ENCODE peak calls at places on chromosome 20, in six cellular contexts. T, S, P, B, G and W are unnamed samples.

GRCh38 chr20:48283470-48284110 is 498.3 kb upstream of the SULF2 start:
- DNase-seq in T (peak), S (no peak), P (no peak), B (no peak), G (no peak), W (no peak)

GRCh38 chr20:37302981-37303380 is 13.5 kb downstream of the MANBAL start:
- DNase-seq in T (no peak), S (no peak), P (no peak), B (no peak), G (peak), W (no peak)

GRCh38 chr20:34705383-34706021 is 1.4 kb downstream of the TP53INP2 start:
- DNase-seq in T (peak), S (peak), P (no peak), B (no peak), G (peak), W (peak)

GRCh38 chr20:35773154-35773751 is 1.4 kb downstream of the PHF20 start:
- DNase-seq in T (peak), S (peak), P (no peak), B (no peak), G (peak), W (no peak)

GRCh38 chr20:51457281-51457932 is 85.1 kb downstream of the NFATC2 start:
- DNase-seq in T (peak), S (peak), P (no peak), B (no peak), G (no peak), W (no peak)

GRCh38 chr20:61186771-61187170 is 65.3 kb upstream of the CDH4 start:
- DNase-seq in T (peak), S (peak), P (no peak), B (no peak), G (peak), W (no peak)

GRCh38 chr20:17529586-17529985 is 1.6 kb downstream of the BFSP1 start:
- DNase-seq in T (no peak), S (no peak), P (no peak), B (no peak), G (no peak), W (no peak)

GRCh38 chr20:6489361-6490154 is 277.9 kb upstream of the BMP2 start:
- DNase-seq in T (no peak), S (peak), P (no peak), B (no peak), G (peak), W (no peak)

GRCh38 chr20:37749185-37749584 is 55.4 kb downstream of the CTNNBL1 start:
- DNase-seq in T (no peak), S (no peak), P (no peak), B (no peak), G (no peak), W (no peak)

GRCh38 chr20:64261138-64261537 is 5.6 kb downstream of the PCMTD2 start:
- DNase-seq in T (peak), S (peak), P (no peak), B (no peak), G (peak), W (no peak)

GRCh38 chr20:5630071-5630470 is 120.1 kb upstream of the SHLD1 start:
- DNase-seq in T (no peak), S (no peak), P (no peak), B (no peak), G (no peak), W (no peak)

GRCh38 chr20:6157345-6157744 is 34.5 kb upstream of the FERMT1 start:
- DNase-seq in T (peak), S (no peak), P (no peak), B (no peak), G (no peak), W (no peak)

GRCh38 chr20:16260911-16261310 is 312.3 kb downstream of the KIF16B start:
- DNase-seq in T (no peak), S (no peak), P (no peak), B (no peak), G (no peak), W (no peak)

GRCh38 chr20:10721112-10721896 is 47.5 kb upstream of the JAG1 start:
- DNase-seq in T (peak), S (no peak), P (no peak), B (no peak), G (no peak), W (no peak)

GRCh38 chr20:24588047-24588635 is 118.7 kb downstream of the SYNDIG1 start:
- DNase-seq in T (no peak), S (no peak), P (no peak), B (no peak), G (no peak), W (no peak)

GRCh38 chr20:48314925-48315592 is 512.7 kb downstream of the PREX1 start:
- DNase-seq in T (no peak), S (no peak), P (no peak), B (no peak), G (no peak), W (no peak)

GRCh38 chr20:1371235-1371782 is 21.5 kb downstream of the FKBP1A start:
- DNase-seq in T (no peak), S (no peak), P (no peak), B (no peak), G (no peak), W (no peak)

GRCh38 chr20:60921021-60921622 is 330.9 kb upstream of the CDH4 start:
- DNase-seq in T (peak), S (no peak), P (no peak), B (no peak), G (peak), W (peak)

GRCh38 chr20:2430538-2430937 is 40.1 kb downstream of the SNRPB start:
- DNase-seq in T (no peak), S (no peak), P (no peak), B (no peak), G (no peak), W (no peak)

GRCh38 chr20:13723015-13723414 is 61.7 kb downstream of the ESF1 start:
- DNase-seq in T (no peak), S (peak), P (no peak), B (no peak), G (no peak), W (no peak)

GRCh38 chr20:59055302-59055701 is 12.7 kb upstream of the PRELID3B start:
- DNase-seq in T (peak), S (no peak), P (no peak), B (no peak), G (peak), W (no peak)

GRCh38 chr20:12287575-12287974 is 369.9 kb downstream of the BTBD3 start:
- DNase-seq in T (no peak), S (no peak), P (no peak), B (no peak), G (peak), W (no peak)

GRCh38 chr20:1376453-1377270 is 16.2 kb downstream of the FKBP1A start:
- DNase-seq in T (no peak), S (no peak), P (no peak), B (no peak), G (peak), W (no peak)

GRCh38 chr20:34190679-34191090 is 50.5 kb upstream of the ASIP start:
- DNase-seq in T (peak), S (peak), P (peak), B (peak), G (peak), W (peak)

GRCh38 chr20:46084805-46085792 is 4.7 kb downstream of the NCOA5 start:
- DNase-seq in T (peak), S (peak), P (no peak), B (no peak), G (no peak), W (no peak)

GRCh38 chr20:2865630-2866029 is 7.7 kb upstream of the PTPRA start:
- DNase-seq in T (no peak), S (no peak), P (no peak), B (no peak), G (no peak), W (no peak)

GRCh38 chr20:7415427-7415826 is 524.8 kb downstream of the HAO1 start:
- DNase-seq in T (no peak), S (no peak), P (no peak), B (no peak), G (no peak), W (no peak)

DNA sequence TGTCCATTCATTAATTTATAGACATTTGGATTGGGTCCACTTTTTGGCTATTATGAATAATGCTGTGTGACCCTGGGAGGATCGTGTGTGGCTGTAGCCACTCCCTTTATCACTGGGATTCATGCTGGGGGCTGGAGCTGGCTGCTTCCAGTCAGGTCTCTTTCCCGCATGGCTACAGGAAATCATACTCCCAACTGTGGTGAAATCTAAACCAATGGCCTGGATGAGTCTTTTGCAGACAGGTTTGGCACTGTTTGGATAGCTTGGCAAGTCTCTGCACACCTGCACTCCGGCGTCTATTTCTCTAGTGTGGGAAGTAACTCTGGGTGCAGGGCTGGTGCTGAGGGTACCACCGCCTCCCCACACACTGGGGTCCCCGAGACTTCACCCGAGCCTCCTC is 80.4 kb downstream of the RIN2 start:
- DNase-seq in T (no peak), S (no peak), P (no peak), B (no peak), G (no peak), W (no peak)
- H3K9ac ChIP-seq in T (no peak), S (no peak), P (no peak), B (no peak), G (no peak), W (no peak)

DNA sequence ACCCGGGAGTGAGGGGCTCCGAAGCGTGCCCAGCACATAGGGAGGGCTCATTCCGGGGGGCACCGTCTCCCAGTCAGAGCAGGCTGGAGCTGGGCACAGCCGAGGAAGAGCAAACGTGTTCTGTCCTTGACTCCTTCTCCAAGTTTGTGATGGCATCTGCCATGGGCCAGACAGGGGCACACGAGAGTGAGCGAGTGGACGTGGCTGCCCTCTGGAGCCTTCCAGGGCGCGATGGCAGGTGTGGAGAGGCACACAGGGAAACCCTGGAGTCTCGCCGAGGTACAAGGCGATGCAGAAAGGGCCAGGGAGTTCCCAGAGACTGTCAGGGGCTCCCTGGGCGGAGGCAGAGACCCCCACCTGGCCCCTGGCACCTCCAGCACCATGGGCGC is 9.9 kb upstream of the GATA5 start:
- DNase-seq in T (no peak), S (no peak), P (no peak), B (no peak), G (no peak), W (no peak)
- H3K14ac ChIP-seq in T (no peak), S (no peak), P (peak), B (no peak), G (peak), W (no peak)

GRCh38 chr20:56987992-56988391 is 278.4 kb downstream of the BMP7 start:
- DNase-seq in T (no peak), S (peak), P (no peak), B (no peak), G (peak), W (no peak)
- H3K4ac ChIP-seq in T (no peak), S (no peak), P (no peak), B (no peak), G (no peak), W (no peak)

GRCh38 chr20:50308166-50308512 is 117.5 kb downstream of the CEBPB start:
- DNase-seq in T (no peak), S (no peak), P (no peak), B (no peak), G (no peak), W (no peak)
- H3K9ac ChIP-seq in T (peak), S (peak), P (no peak), B (no peak), G (no peak), W (no peak)

GRCh38 chr20:19252670-19253120 is 40.3 kb downstream of the SLC24A3 start:
- DNase-seq in T (no peak), S (peak), P (no peak), B (no peak), G (peak), W (no peak)

GRCh38 chr20:19256085-19256484 is 43.6 kb downstream of the SLC24A3 start:
- DNase-seq in T (no peak), S (no peak), P (no peak), B (no peak), G (peak), W (no peak)

GRCh38 chr20:19253316-19253715 is 40.9 kb downstream of the SLC24A3 start:
- DNase-seq in T (no peak), S (no peak), P (no peak), B (no peak), G (peak), W (no peak)

GRCh38 chr20:19254956-19255355 is 42.5 kb downstream of the SLC24A3 start:
- DNase-seq in T (no peak), S (no peak), P (no peak), B (no peak), G (no peak), W (no peak)

DNA sequence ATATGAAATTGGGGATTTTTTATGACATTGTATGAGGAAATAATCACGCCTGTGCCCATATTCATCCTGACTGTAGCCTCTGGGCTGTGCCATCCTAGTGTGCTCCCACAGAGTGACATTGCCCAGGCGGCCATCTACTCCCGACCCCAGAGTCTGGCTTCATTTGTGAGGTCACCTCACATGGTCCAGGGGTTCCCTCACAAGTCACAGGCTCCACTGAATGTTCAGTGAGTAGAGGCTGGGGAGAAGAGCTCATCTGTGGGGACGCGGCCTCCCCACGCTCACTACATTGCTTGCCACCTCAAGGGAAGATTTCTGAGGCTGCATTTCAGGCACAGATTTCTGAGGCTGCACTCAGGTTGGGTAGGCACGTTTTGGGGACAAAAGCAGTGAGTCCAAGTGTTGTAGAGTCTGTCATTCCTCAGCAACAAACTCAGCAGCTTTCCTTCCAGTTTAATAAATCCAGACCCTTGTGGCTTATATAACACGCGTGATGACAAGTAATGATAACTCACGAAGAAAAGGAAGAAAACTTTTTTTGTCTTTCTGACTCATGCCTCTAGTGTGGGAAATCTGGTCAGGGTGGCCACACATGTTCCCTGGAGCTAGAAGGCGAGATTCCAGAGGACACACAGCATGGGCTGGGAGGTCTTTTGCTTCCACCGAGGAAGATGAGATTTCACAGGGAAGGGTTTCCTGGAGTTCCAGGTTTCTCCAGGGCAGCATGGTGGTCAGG is 41.8 kb downstream of the SLC24A3 start:
- DNase-seq in T (no peak), S (no peak), P (no peak), B (no peak), G (peak), W (no peak)
- H3K14ac ChIP-seq in T (no peak), S (no peak), P (no peak), B (no peak), G (no peak), W (peak)